ENCODE peak calls at places on chromosomes 16 and 17, in six cellular contexts. One of them, this sample, is unnamed.
A peak's percentile ranks its signal among the peaks of the same experiment; 100 is the strongest.

GRCh38 chr16:73000020-73000906 is 47.7 kb downstream of the ZFHX3 start:
- DNase-seq in left ventricle myocardium inferior: peak; percentile 51
- DNase-seq in OCI-LY7: no peak
- DNase-seq in thoracic aorta: no peak
- DNase-seq in naive thymus-derived CD4-positive, alpha-beta T cell: no peak
- DNase-seq in neural progenitor cell: no peak
- DNase-seq in this sample: peak; percentile 45

GRCh38 chr17:82849076-82849945 is 9.5 kb upstream of the ZNF750 start:
- DNase-seq in left ventricle myocardium inferior: no peak
- DNase-seq in OCI-LY7: no peak
- DNase-seq in thoracic aorta: no peak
- DNase-seq in naive thymus-derived CD4-positive, alpha-beta T cell: no peak
- DNase-seq in neural progenitor cell: no peak
- DNase-seq in this sample: no peak

GRCh38 chr17:68768804-68769203 is 167.6 kb upstream of the FAM20A start:
- DNase-seq in left ventricle myocardium inferior: no peak
- DNase-seq in OCI-LY7: no peak
- DNase-seq in thoracic aorta: no peak
- DNase-seq in naive thymus-derived CD4-positive, alpha-beta T cell: no peak
- DNase-seq in neural progenitor cell: no peak
- DNase-seq in this sample: no peak

GRCh38 chr16:81885976-81886586 is 107.0 kb downstream of the PLCG2 start:
- DNase-seq in left ventricle myocardium inferior: no peak
- DNase-seq in OCI-LY7: peak; percentile 67
- DNase-seq in thoracic aorta: no peak
- DNase-seq in naive thymus-derived CD4-positive, alpha-beta T cell: no peak
- DNase-seq in neural progenitor cell: peak; percentile 60
- DNase-seq in this sample: no peak

GRCh38 chr17:15464629-15465028 is 2.8 kb downstream of the CDRT4 start:
- DNase-seq in left ventricle myocardium inferior: no peak
- DNase-seq in OCI-LY7: no peak
- DNase-seq in thoracic aorta: no peak
- DNase-seq in naive thymus-derived CD4-positive, alpha-beta T cell: no peak
- DNase-seq in neural progenitor cell: no peak
- DNase-seq in this sample: no peak

GRCh38 chr17:79905832-79906231 is 66.6 kb upstream of the CBX4 start:
- DNase-seq in left ventricle myocardium inferior: no peak
- DNase-seq in OCI-LY7: no peak
- DNase-seq in thoracic aorta: no peak
- DNase-seq in naive thymus-derived CD4-positive, alpha-beta T cell: no peak
- DNase-seq in neural progenitor cell: no peak
- DNase-seq in this sample: no peak

GRCh38 chr17:67700037-67700436 is 17.7 kb upstream of the NOL11 start:
- DNase-seq in left ventricle myocardium inferior: no peak
- DNase-seq in OCI-LY7: no peak
- DNase-seq in thoracic aorta: no peak
- DNase-seq in naive thymus-derived CD4-positive, alpha-beta T cell: no peak
- DNase-seq in neural progenitor cell: peak; percentile 69
- DNase-seq in this sample: no peak

GRCh38 chr17:38507436-38507835 is 79.2 kb downstream of the ARHGAP23 start:
- DNase-seq in left ventricle myocardium inferior: no peak
- DNase-seq in OCI-LY7: no peak
- DNase-seq in thoracic aorta: no peak
- DNase-seq in naive thymus-derived CD4-positive, alpha-beta T cell: no peak
- DNase-seq in neural progenitor cell: peak; percentile 20
- DNase-seq in this sample: no peak

GRCh38 chr17:11583306-11583992 is 14.8 kb upstream of the DNAH9 start:
- DNase-seq in left ventricle myocardium inferior: no peak
- DNase-seq in OCI-LY7: no peak
- DNase-seq in thoracic aorta: no peak
- DNase-seq in naive thymus-derived CD4-positive, alpha-beta T cell: no peak
- DNase-seq in neural progenitor cell: no peak
- DNase-seq in this sample: peak; percentile 54

GRCh38 chr17:34556384-34556783 is 23.0 kb upstream of the TMEM132E start:
- DNase-seq in left ventricle myocardium inferior: no peak
- DNase-seq in OCI-LY7: no peak
- DNase-seq in thoracic aorta: no peak
- DNase-seq in naive thymus-derived CD4-positive, alpha-beta T cell: no peak
- DNase-seq in neural progenitor cell: peak; percentile 81
- DNase-seq in this sample: no peak

GRCh38 chr16:78460428-78460827 is 361.0 kb downstream of the WWOX start:
- DNase-seq in left ventricle myocardium inferior: no peak
- DNase-seq in OCI-LY7: no peak
- DNase-seq in thoracic aorta: no peak
- DNase-seq in naive thymus-derived CD4-positive, alpha-beta T cell: no peak
- DNase-seq in neural progenitor cell: no peak
- DNase-seq in this sample: no peak

GRCh38 chr17:38459556-38459955 is 31.3 kb downstream of the ARHGAP23 start:
- DNase-seq in left ventricle myocardium inferior: peak; percentile 51
- DNase-seq in OCI-LY7: no peak
- DNase-seq in thoracic aorta: no peak
- DNase-seq in naive thymus-derived CD4-positive, alpha-beta T cell: no peak
- DNase-seq in neural progenitor cell: peak; percentile 28
- DNase-seq in this sample: no peak

GRCh38 chr17:37182786-37183185 is 193.0 kb upstream of the C17orf78 start:
- DNase-seq in left ventricle myocardium inferior: no peak
- DNase-seq in OCI-LY7: no peak
- DNase-seq in thoracic aorta: no peak
- DNase-seq in naive thymus-derived CD4-positive, alpha-beta T cell: no peak
- DNase-seq in neural progenitor cell: no peak
- DNase-seq in this sample: no peak

DNA sequence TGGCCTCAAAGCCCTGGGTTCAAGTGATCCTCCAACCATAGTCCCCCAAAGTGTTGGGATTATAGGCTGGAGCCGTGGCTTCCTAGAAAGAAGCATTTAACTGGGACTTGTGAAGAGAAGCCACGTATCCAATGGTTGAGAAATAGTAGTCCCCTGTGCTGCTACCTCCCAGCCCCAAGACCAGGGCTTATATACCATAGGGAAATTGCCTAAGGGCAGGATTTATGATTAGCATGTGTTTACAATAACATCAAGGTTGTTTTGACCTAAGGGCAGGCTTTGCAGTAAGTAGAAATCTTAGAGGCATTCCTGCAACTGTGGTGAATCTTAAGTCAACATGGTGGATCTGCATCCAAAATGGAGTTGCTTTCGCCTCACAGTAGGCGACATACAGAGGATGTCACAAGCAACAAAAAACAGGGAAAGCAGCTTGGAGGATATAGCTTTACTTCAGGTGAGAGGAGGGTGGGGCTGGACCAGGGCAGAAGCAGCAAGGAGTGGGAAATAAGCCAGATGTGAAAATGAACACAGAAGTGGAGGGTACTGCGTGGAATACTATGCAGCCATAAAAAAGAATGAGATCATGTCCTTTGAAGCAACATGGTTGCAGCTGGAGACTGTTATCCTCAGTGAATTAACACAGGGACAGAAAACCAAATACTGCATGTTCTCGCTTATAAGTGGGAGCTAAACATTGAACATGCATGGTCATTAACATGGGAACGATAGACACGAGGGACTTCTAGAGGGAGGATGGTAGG is 18.7 kb upstream of the NSMCE1 start:
- DNase-seq in left ventricle myocardium inferior: no peak
- DNase-seq in OCI-LY7: no peak
- DNase-seq in thoracic aorta: no peak
- DNase-seq in naive thymus-derived CD4-positive, alpha-beta T cell: no peak
- DNase-seq in neural progenitor cell: no peak
- DNase-seq in this sample: no peak
- H3K27ac ChIP-seq in left ventricle myocardium inferior: peak overlapping the region; percentile 64
- H3K27ac ChIP-seq in OCI-LY7: no peak overlapping the region
- H3K27ac ChIP-seq in thoracic aorta: peak overlapping the region; percentile 27
- H3K27ac ChIP-seq in naive thymus-derived CD4-positive, alpha-beta T cell: no peak overlapping the region
- H3K27ac ChIP-seq in neural progenitor cell: no peak overlapping the region
- H3K27ac ChIP-seq in this sample: peak overlapping the region; percentile 45

GRCh38 chr16:29825145-29826044 is 5.1 kb downstream of the MVP start:
- DNase-seq in left ventricle myocardium inferior: peak; percentile 67
- DNase-seq in OCI-LY7: no peak
- DNase-seq in thoracic aorta: no peak
- DNase-seq in naive thymus-derived CD4-positive, alpha-beta T cell: peak; percentile 45
- DNase-seq in neural progenitor cell: peak; percentile 41
- DNase-seq in this sample: no peak

GRCh38 chr16:29821663-29822115 is 1.4 kb downstream of the MVP start:
- DNase-seq in left ventricle myocardium inferior: no peak
- DNase-seq in OCI-LY7: no peak
- DNase-seq in thoracic aorta: no peak
- DNase-seq in naive thymus-derived CD4-positive, alpha-beta T cell: no peak
- DNase-seq in neural progenitor cell: no peak
- DNase-seq in this sample: peak; percentile 83

GRCh38 chr16:29824589-29825144 is 4.4 kb downstream of the MVP start:
- DNase-seq in left ventricle myocardium inferior: no peak
- DNase-seq in OCI-LY7: no peak
- DNase-seq in thoracic aorta: no peak
- DNase-seq in naive thymus-derived CD4-positive, alpha-beta T cell: no peak
- DNase-seq in neural progenitor cell: no peak
- DNase-seq in this sample: no peak

GRCh38 chr16:29830774-29831173 is 10.5 kb downstream of the MVP start:
- DNase-seq in left ventricle myocardium inferior: no peak
- DNase-seq in OCI-LY7: no peak
- DNase-seq in thoracic aorta: no peak
- DNase-seq in naive thymus-derived CD4-positive, alpha-beta T cell: no peak
- DNase-seq in neural progenitor cell: no peak
- DNase-seq in this sample: no peak

DNA sequence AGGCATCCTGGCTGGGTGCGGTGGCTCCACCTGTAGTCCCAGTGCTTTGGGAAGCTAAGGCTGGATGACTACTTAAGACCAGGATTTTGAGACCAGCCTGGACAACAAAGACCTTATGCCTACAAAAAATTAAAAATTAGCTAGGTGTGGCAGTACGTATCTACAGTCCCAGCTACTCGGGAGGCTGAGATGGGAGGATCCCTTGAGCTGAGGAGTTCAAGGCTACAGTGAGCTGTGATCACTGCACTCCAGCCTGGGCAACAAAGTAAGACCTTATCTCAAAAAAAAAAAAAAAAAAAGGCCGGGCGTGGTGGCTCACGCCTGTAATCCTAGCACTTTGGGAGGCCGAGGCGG is 6.1 kb downstream of the MVP start:
- DNase-seq in left ventricle myocardium inferior: no peak
- DNase-seq in OCI-LY7: no peak
- DNase-seq in thoracic aorta: no peak
- DNase-seq in naive thymus-derived CD4-positive, alpha-beta T cell: no peak
- DNase-seq in neural progenitor cell: no peak
- DNase-seq in this sample: no peak
- H3K27ac ChIP-seq in left ventricle myocardium inferior: peak overlapping the region; percentile 87
- H3K27ac ChIP-seq in OCI-LY7: no peak overlapping the region
- H3K27ac ChIP-seq in thoracic aorta: peak overlapping the region; percentile 75
- H3K27ac ChIP-seq in naive thymus-derived CD4-positive, alpha-beta T cell: peak overlapping the region; percentile 72
- H3K27ac ChIP-seq in neural progenitor cell: no peak overlapping the region
- H3K27ac ChIP-seq in this sample: peak overlapping the region; percentile 83

GRCh38 chr17:47982091-47982617 is 11.2 kb downstream of the CDK5RAP3 start:
- DNase-seq in left ventricle myocardium inferior: no peak
- DNase-seq in OCI-LY7: no peak
- DNase-seq in thoracic aorta: no peak
- DNase-seq in naive thymus-derived CD4-positive, alpha-beta T cell: no peak
- DNase-seq in neural progenitor cell: no peak
- DNase-seq in this sample: no peak

GRCh38 chr17:47982645-47983440 is 11.9 kb downstream of the CDK5RAP3 start:
- DNase-seq in left ventricle myocardium inferior: no peak
- DNase-seq in OCI-LY7: no peak
- DNase-seq in thoracic aorta: no peak
- DNase-seq in naive thymus-derived CD4-positive, alpha-beta T cell: no peak
- DNase-seq in neural progenitor cell: no peak
- DNase-seq in this sample: no peak

GRCh38 chr17:47986520-47986919 is 15.6 kb downstream of the CDK5RAP3 start:
- DNase-seq in left ventricle myocardium inferior: no peak
- DNase-seq in OCI-LY7: no peak
- DNase-seq in thoracic aorta: no peak
- DNase-seq in naive thymus-derived CD4-positive, alpha-beta T cell: no peak
- DNase-seq in neural progenitor cell: no peak
- DNase-seq in this sample: no peak

GRCh38 chr17:47981462-47981861 is 10.5 kb downstream of the CDK5RAP3 start:
- DNase-seq in left ventricle myocardium inferior: no peak
- DNase-seq in OCI-LY7: no peak
- DNase-seq in thoracic aorta: no peak
- DNase-seq in naive thymus-derived CD4-positive, alpha-beta T cell: no peak
- DNase-seq in neural progenitor cell: no peak
- DNase-seq in this sample: peak; percentile 29

DNA sequence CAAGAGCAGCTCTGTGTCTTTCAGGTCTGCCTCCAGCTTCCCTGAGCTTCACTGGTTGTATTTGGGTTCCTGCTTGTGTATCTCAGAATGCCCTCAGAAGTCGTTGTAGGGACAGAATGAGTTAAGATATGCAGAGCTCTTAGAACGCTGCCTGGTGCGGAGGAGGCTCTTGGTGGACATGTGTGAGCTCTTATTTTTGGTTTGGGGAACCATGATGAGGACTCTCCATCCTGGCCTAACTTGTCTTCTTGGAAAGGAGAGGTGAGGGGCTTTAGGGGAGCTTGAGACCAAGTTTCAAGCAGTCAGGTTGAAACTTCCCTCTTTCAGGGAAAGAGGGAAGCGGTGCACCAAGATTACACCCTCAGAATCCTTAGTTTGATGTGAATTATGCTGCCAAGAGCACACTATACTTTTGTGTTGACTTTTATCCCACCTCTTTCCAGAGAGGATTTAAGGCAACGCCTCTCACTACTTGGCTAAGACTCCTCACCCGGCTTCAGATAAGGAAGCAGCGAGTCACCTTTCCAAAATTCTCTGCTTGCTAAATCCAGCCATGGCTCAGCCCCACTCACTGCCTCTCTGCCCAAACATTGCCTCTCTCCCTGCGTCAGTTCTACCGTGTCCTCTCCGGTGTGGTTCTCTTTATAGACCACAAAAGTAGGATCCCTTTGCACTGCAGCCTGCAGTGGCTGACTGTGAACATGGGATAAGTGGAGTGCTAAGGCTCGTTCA is 12.7 kb downstream of the CDK5RAP3 start:
- DNase-seq in left ventricle myocardium inferior: no peak
- DNase-seq in OCI-LY7: no peak
- DNase-seq in thoracic aorta: no peak
- DNase-seq in naive thymus-derived CD4-positive, alpha-beta T cell: no peak
- DNase-seq in neural progenitor cell: no peak
- DNase-seq in this sample: no peak
- H3K27ac ChIP-seq in left ventricle myocardium inferior: peak overlapping the region; percentile 72
- H3K27ac ChIP-seq in OCI-LY7: no peak overlapping the region
- H3K27ac ChIP-seq in thoracic aorta: no peak overlapping the region
- H3K27ac ChIP-seq in naive thymus-derived CD4-positive, alpha-beta T cell: no peak overlapping the region
- H3K27ac ChIP-seq in neural progenitor cell: no peak overlapping the region
- H3K27ac ChIP-seq in this sample: no peak overlapping the region

DNA sequence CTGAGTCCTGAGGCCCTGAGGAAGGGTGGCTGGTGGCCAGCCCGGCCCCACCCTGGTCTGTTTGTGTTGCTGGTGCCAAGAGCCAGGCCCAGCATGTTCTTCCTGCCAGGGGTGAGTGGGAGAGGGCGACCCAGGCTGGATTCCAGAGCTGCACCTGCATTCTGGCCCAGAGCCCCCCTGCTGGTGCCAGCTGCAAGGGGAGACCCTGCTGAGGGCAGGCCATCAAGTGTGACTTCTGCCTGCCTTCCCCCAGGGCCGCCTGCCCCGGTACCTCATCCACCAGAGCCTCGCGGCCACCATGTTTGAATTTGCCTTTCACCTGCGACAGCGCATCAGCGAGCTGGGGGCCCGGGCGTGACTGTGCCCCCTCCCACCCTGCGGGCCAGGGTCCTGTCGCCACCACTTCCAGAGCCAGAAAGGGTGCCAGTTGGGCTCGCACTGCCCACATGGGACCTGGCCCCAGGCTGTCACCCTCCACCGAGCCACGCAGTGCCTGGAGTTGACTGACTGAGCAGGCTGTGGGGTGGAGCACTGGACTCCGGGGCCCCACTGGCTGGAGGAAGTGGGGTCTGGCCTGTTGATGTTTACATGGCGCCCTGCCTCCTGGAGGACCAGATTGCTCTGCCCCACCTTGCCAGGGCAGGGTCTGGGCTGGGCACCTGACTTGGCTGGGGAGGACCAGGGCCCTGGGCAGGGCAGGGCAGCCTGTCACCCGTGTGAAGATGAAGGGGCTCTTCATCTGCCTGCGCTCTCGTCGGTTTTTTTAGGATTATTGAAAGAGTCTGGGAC is 2.4 kb upstream of the TCAP start:
- DNase-seq in left ventricle myocardium inferior: no peak
- DNase-seq in OCI-LY7: no peak
- DNase-seq in thoracic aorta: no peak
- DNase-seq in naive thymus-derived CD4-positive, alpha-beta T cell: no peak
- DNase-seq in neural progenitor cell: no peak
- DNase-seq in this sample: peak; percentile 75
- H3K27ac ChIP-seq in left ventricle myocardium inferior: peak overlapping the region; percentile 97
- H3K27ac ChIP-seq in OCI-LY7: no peak overlapping the region
- H3K27ac ChIP-seq in thoracic aorta: peak overlapping the region; percentile 43
- H3K27ac ChIP-seq in naive thymus-derived CD4-positive, alpha-beta T cell: no peak overlapping the region
- H3K27ac ChIP-seq in neural progenitor cell: no peak overlapping the region
- H3K27ac ChIP-seq in this sample: peak overlapping the region; percentile 90

This sample was measured in upper lobe of left lung.